ENCODE peak calls at places on chromosomes 4 and X, in four cellular contexts. C is uterus, V is neuronal stem cell, G is suprapubic skin. F is an unnamed sample. For H3K4me1, the result is how much of the 10 kb centered on the place peaks cover.

GRCh38 chr4:36394352-36394903 is 113.0 kb downstream of the DTHD1 start:
- DNase-seq in G (no peak), V (no peak), C (no peak), F (no peak)

GRCh38 chr4:52833941-52834525 is 28.1 kb upstream of the RASL11B start:
- DNase-seq in G (no peak), C (no peak), V (no peak), F (no peak)

GRCh38 chrX:13659057-13659456 is 6.1 kb downstream of the TCEANC start:
- DNase-seq in G (no peak), C (no peak), V (no peak), F (no peak)

GRCh38 chrX:38172596-38172995 is 48.1 kb downstream of the SRPX start:
- DNase-seq in C (no peak), G (no peak), V (no peak), F (no peak)

GRCh38 chr4:181536196-181536746 is 706.9 kb upstream of the TENM3 start:
- DNase-seq in G (no peak), C (no peak), V (no peak), F (no peak)

GRCh38 chr4:38610844-38611550 is 53.0 kb upstream of the KLF3 start:
- DNase-seq in C (no peak), G (no peak), V (no peak), F (no peak)

GRCh38 chrX:625137-625691 is 5.4 kb upstream of the SHOX start:
- DNase-seq in G (no peak), V (no peak), C (no peak), F (no peak)

GRCh38 chr4:1399508-1400190 is 6.6 kb downstream of the NKX1-1 start:
- DNase-seq in G (no peak), V (no peak), C (peak), F (peak)

GRCh38 chr4:185283723-185284122 is 74.3 kb downstream of the SNX25 start:
- DNase-seq in G (no peak), C (no peak), V (no peak), F (no peak)

GRCh38 chr4:84648863-84649647 is 66.1 kb downstream of the CDS1 start:
- DNase-seq in V (no peak), C (no peak), G (no peak), F (no peak)

GRCh38 chrX:153781428-153782047 is 697 bp downstream of the SRPK3 start:
- DNase-seq in G (no peak), V (no peak), C (no peak), F (no peak)

GRCh38 chr4:30768278-30768677 is 48.1 kb downstream of the PCDH7 start:
- DNase-seq in G (no peak), V (no peak), C (no peak), F (no peak)

GRCh38 chr4:152454398-152455011 is 81.4 kb downstream of the FBXW7 start:
- DNase-seq in V (no peak), C (no peak), G (no peak), F (no peak)

GRCh38 chrX:30910124-30910860 is 21.2 kb upstream of the TAB3 start:
- DNase-seq in V (no peak), C (no peak), G (no peak), F (no peak)

GRCh38 chrX:115142057-115142456 is 47.2 kb upstream of the RBMXL3 start:
- DNase-seq in C (no peak), G (no peak), V (no peak), F (no peak)

GRCh38 chr4:165751882-165752281 is 121.2 kb upstream of the TLL1 start:
- DNase-seq in C (no peak), G (no peak), V (no peak), F (no peak)

GRCh38 chrX:107000013-107000515 is at the start of gene MORC4:
- DNase-seq in V (peak), G (peak), C (peak), F (peak)

GRCh38 chr4:127783026-127783769 is 1.1 kb downstream of the HSPA4L start:
- DNase-seq in G (peak), C (peak), V (peak), F (peak)

GRCh38 chr4:3783691-3784306 is 17.6 kb downstream of the ADRA2C start:
- DNase-seq in V (no peak), C (no peak), G (no peak), F (no peak)

DNA sequence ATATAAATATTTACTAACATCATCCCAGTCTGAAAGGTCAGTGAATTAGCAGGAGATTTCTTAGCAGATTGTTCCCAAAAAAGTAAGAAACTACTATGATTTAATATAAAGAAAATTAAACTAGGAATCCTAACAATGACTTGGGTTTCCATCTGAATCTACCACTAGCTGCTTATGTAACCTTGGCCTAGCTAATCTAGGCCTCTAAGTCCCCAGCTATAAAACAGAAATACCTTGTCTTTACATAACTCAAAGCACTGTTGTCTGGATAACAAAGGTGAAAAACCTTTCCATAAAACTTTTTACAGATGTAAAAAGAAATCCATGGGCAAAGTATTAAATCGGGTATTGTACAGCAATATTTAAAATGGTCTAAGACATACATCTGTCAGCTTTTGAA is 3.0 kb downstream of the FBXL5 start:
- DNase-seq in G (no peak), C (no peak), V (no peak), F (no peak)
- H3K4me1 ChIP-seq in G (half or more), C (under half), V (under half), F (half or more)

DNA sequence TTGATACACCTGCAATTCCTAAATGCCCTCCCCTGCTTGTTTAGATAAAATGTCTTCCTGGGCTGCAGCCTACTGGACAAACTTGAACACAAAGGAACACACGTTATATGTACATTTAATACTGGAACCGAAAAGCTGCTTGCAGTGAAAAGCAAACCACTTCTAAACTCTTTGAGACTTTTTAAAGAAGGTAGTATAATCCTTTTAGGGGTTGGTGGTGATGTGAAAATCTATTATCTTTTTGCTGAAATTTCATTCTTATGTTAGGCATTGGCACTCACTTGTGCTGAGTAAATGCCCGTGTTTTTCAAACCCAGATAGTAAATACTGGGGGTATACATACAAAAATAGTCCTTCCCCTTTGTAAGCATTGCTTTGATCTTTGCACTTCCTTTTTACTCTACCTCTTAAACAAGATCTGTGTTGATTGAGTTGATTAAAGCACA is 2.2 kb downstream of the NFKB1 start:
- DNase-seq in C (no peak), G (no peak), V (no peak), F (no peak)
- H3K27ac ChIP-seq in C (no peak), G (peak), V (no peak), F (no peak)

GRCh38 chr4:108116423-108117168 is 52.1 kb downstream of the LEF1 start:
- DNase-seq in G (no peak), V (no peak), C (no peak), F (no peak)
- H3K4me1 ChIP-seq in G (under half), V (under half), C (under half), F (under half)

DNA sequence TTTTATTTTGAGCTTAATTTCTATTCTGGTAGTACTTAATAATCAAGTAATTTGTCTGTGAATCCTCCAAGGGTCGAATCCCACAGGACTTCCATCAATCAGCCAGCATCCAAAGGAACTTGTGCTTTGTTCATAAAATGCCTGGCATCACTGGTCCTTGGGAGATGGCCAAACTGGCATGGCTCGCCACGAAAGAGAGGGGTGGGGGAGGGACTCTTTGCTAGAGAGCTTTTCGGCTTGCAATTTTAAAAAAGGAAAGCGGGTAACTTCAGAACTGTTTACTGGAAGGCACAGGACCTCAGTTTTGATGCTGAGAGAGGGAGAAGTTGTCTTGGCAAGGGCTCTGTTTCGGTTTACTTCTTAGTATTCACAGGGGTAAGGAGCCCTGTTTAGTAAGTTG is 79.4 kb upstream of the FHL1 start:
- DNase-seq in C (peak), V (no peak), G (no peak), F (peak)
- H3K27ac ChIP-seq in C (peak), V (no peak), G (no peak), F (peak)